ENCODE peak calls at places on chromosome 18, in seven cellular contexts. G is HCT116, W is K562, E is SK-N-SH, F is HepG2, A is GM12878, L is H1. B is an unnamed sample.
A peak's percentile ranks its signal among the peaks of the same experiment; 100 is the strongest.

GRCh38 chr18:67805261-67805660 is 288.7 kb upstream of the DSEL start:
- DNase-seq in G (no peak), W (no peak), E (no peak), F (no peak), A (no peak), L (no peak), B (no peak)

GRCh38 chr18:48473816-48474215 is 64.6 kb upstream of the ZBTB7C start:
- DNase-seq in G (no peak), W (no peak), E (no peak), F (no peak), A (no peak), L (no peak), B (no peak)

GRCh38 chr18:27662537-27662936 is 477.4 kb upstream of the CHST9 start:
- DNase-seq in G (no peak), W (no peak), E (no peak), F (no peak), A (no peak), L (no peak), B (no peak)

GRCh38 chr18:75811156-75811555 is 383.7 kb upstream of the SMIM21 start:
- DNase-seq in G (no peak), W (no peak), E (no peak), F (no peak), A (no peak), L (no peak), B (no peak)

GRCh38 chr18:2147866-2148265 is 423.4 kb downstream of the METTL4 start:
- DNase-seq in G (no peak), W (no peak), E (no peak), F (no peak), A (no peak), L (no peak), B (no peak)

GRCh38 chr18:11689972-11690570 is 1.0 kb downstream of the GNAL start:
- DNase-seq in G (no peak), W (no peak), E (no peak), F (no peak), A (no peak), L (no peak), B (no peak)

GRCh38 chr18:47981830-47982229 is 51.4 kb upstream of the SMAD2 start:
- DNase-seq in G (no peak), W (no peak), E (no peak), F (no peak), A (no peak), L (no peak), B (no peak)

GRCh38 chr18:71743634-71744033 is 800.5 kb downstream of the CBLN2 start:
- DNase-seq in G (no peak), W (no peak), E (no peak), F (no peak), A (no peak), L (no peak), B (no peak)

GRCh38 chr18:56992777-56993176 is 154.1 kb upstream of the BOD1L2 start:
- DNase-seq in G (no peak), W (no peak), E (no peak), F (no peak), A (no peak), L (no peak), B (no peak)

GRCh38 chr18:34608064-34608463 is 102.0 kb upstream of the DTNA start:
- DNase-seq in G (no peak), W (no peak), E (no peak), F (no peak), A (no peak), L (no peak), B (no peak)

GRCh38 chr18:73943763-73944162 is 203.9 kb downstream of the FBXO15 start:
- DNase-seq in G (no peak), W (no peak), E (no peak), F (no peak), A (no peak), L (no peak), B (no peak)

GRCh38 chr18:56565596-56566355 is 72.6 kb downstream of the TXNL1 start:
- DNase-seq in G (no peak), W (no peak), E (peak; percentile 27), F (peak; percentile 47), A (no peak), L (no peak), B (no peak)

GRCh38 chr18:70245941-70246537 is 40.6 kb upstream of the RTTN start:
- DNase-seq in G (no peak), W (no peak), E (no peak), F (no peak), A (no peak), L (no peak), B (no peak)

GRCh38 chr18:63158676-63159291 is 160.8 kb downstream of the BCL2 start:
- DNase-seq in G (no peak), W (no peak), E (no peak), F (no peak), A (peak; percentile 92), L (no peak), B (no peak)

GRCh38 chr18:70553245-70553960 is 264.6 kb downstream of the SOCS6 start:
- DNase-seq in G (no peak), W (no peak), E (peak; percentile 36), F (no peak), A (no peak), L (no peak), B (no peak)

GRCh38 chr18:66931010-66931409 is 327.1 kb upstream of the CDH19 start:
- DNase-seq in G (no peak), W (no peak), E (no peak), F (no peak), A (no peak), L (no peak), B (no peak)

GRCh38 chr18:57915848-57916596 is 112.9 kb upstream of the ATP8B1 start:
- DNase-seq in G (no peak), W (peak; percentile 11), E (peak; percentile 52), F (peak; percentile 17), A (no peak), L (no peak), B (no peak)

GRCh38 chr18:23143871-23144270 is 8.6 kb downstream of the CABLES1 start:
- DNase-seq in G (no peak), W (no peak), E (peak; percentile 71), F (no peak), A (no peak), L (no peak), B (no peak)

GRCh38 chr18:57959278-57959677 is 84.7 kb upstream of the NEDD4L start:
- DNase-seq in G (peak; percentile 72), W (peak; percentile 50), E (peak; percentile 49), F (peak; percentile 66), A (no peak), L (no peak), B (peak; percentile 11)

GRCh38 chr18:40926679-40927078 is 1028.4 kb upstream of the PIK3C3 start:
- DNase-seq in G (no peak), W (no peak), E (peak; percentile 26), F (no peak), A (no peak), L (no peak), B (no peak)

GRCh38 chr18:40932862-40933261 is 1022.2 kb upstream of the PIK3C3 start:
- DNase-seq in G (no peak), W (no peak), E (no peak), F (no peak), A (no peak), L (no peak), B (no peak)

GRCh38 chr18:32358529-32358928 is 112.2 kb downstream of the GAREM1 start:
- DNase-seq in G (no peak), W (no peak), E (no peak), F (no peak), A (no peak), L (no peak), B (no peak)

GRCh38 chr18:77112161-77112801 is 20.3 kb downstream of the MBP start:
- DNase-seq in G (no peak), W (no peak), E (no peak), F (no peak), A (no peak), L (peak; percentile 44), B (no peak)

GRCh38 chr18:77111449-77112160 is 21.0 kb downstream of the MBP start:
- DNase-seq in G (no peak), W (no peak), E (no peak), F (no peak), A (no peak), L (no peak), B (no peak)

GRCh38 chr18:77114564-77115391 is 17.8 kb downstream of the MBP start:
- DNase-seq in G (no peak), W (peak; percentile 15), E (no peak), F (peak; percentile 93), A (no peak), L (peak; percentile 43), B (no peak)

GRCh38 chr18:77114070-77114563 is 18.5 kb downstream of the MBP start:
- DNase-seq in G (no peak), W (no peak), E (no peak), F (no peak), A (no peak), L (no peak), B (no peak)

GRCh38 chr18:77113361-77114069 is 19.1 kb downstream of the MBP start:
- DNase-seq in G (no peak), W (no peak), E (no peak), F (no peak), A (no peak), L (peak; percentile 35), B (no peak)
- TF ChIP-seq JUND in G (no peak), W (no peak), E (no peak), F (no peak), A (no peak), L (no peak), B (no peak)

DNA sequence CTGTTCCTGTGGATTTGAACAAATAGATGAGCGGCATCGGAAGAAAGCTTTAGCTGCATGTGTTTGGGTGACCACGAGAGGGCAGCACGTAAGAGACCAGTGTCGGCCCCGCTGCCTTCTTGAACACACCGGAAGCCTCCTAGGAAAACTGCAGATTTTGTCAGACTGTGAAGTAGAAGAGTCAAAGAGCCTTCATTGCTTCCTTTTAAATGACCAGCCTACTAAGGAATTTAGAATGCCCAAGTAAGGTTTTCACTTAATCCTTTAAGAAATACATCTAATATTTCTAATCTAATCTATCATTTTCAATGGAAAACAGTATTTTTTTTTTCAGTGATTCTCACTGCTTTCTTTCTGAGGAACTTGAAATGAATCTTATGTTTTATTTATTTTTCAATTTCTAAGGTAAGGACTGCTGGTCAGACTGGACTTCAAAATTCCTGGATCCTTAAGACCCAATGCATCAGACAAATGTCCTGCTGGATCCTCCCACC is 55.4 kb upstream of the SEC11C start:
- DNase-seq in G (peak; percentile 75), W (peak; percentile 68), E (peak; percentile 74), F (peak; percentile 52), A (no peak), L (peak; percentile 82), B (peak; percentile 78)
- TF ChIP-seq JUND in G (no peak), W (no peak), E (no peak), F (no peak), A (no peak), L (no peak), B (no peak)

DNA sequence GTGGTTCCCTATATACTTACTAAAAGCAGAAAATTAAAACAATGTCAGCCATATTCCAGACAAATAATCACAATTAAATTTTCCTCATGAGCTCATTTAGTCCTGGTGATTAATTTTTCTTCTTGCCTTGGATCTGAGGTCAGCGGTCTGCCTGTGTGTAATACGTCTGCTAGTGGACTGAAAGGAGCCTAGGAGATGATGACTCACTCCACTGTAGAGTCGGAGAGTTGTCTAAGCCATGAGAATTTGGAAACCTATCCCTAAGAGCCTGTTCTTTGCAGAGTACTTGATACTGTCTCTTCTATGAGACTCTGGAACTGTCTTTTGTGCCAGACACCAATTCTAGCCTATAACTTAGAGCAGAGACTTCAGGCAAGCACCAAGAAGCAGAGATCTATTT is 94.2 kb upstream of the RAB27B start:
- DNase-seq in G (no peak), W (peak; percentile 45), E (no peak), F (no peak), A (no peak), L (no peak), B (no peak)
- TF ChIP-seq JUND in G (peak; percentile 46), W (peak; percentile 79), E (peak; percentile 83), F (no peak), A (no peak), L (no peak), B (no peak)

GRCh38 chr18:3466051-3466450 is 16.1 kb downstream of the TGIF1 start:
- DNase-seq in G (no peak), W (peak; percentile 45), E (no peak), F (no peak), A (no peak), L (no peak), B (no peak)
- TF ChIP-seq JUND in G (no peak), W (no peak), E (no peak), F (no peak), A (no peak), L (no peak), B (no peak)

B was measured in T47D.